ENCODE peak calls at places on chromosomes 13 and 19, in nine cellular contexts. C is H9, Q is B cell, B is nephron progenitor cell, P is progenitor cell of endocrine pancreas, N is left ventricle myocardium inferior, G is cardiac fibroblast, V is body of pancreas, L is lower leg skin. U is an unnamed sample.

GRCh38 chr13:98722958-98723357 is 29.5 kb downstream of the SLC15A1 start:
- DNase-seq in C (no peak), Q (no peak), B (no peak), P (no peak), N (no peak), G (no peak), V (no peak), L (no peak), U (no peak)

GRCh38 chr19:50002386-50002960 is 22.7 kb downstream of the VRK3 start:
- DNase-seq in C (no peak), Q (no peak), B (no peak), P (no peak), N (no peak), G (no peak), V (no peak), L (no peak), U (no peak)

GRCh38 chr13:40665061-40665753 is 1.2 kb downstream of the FOXO1 start:
- DNase-seq in C (no peak), Q (peak), B (peak), P (peak), N (peak), G (peak), V (peak), L (no peak), U (no peak)

GRCh38 chr13:40537146-40537895 is 129.1 kb downstream of the FOXO1 start:
- DNase-seq in C (no peak), Q (no peak), B (no peak), P (no peak), N (no peak), G (no peak), V (no peak), L (no peak), U (no peak)

GRCh38 chr19:27962260-27962659 is 1250.7 kb downstream of the UQCRFS1 start:
- DNase-seq in C (no peak), Q (no peak), B (no peak), P (no peak), N (no peak), G (peak), V (no peak), L (no peak), U (no peak)

GRCh38 chr19:50793558-50794065 is 3.4 kb downstream of the ACP4 start:
- DNase-seq in C (no peak), Q (no peak), B (no peak), P (no peak), N (no peak), G (no peak), V (no peak), L (no peak), U (peak)

GRCh38 chr19:36245210-36246005 is 30.5 kb downstream of the ZNF146 start:
- DNase-seq in C (peak), Q (no peak), B (peak), P (peak), N (no peak), G (no peak), V (no peak), L (no peak), U (peak)

GRCh38 chr19:52734340-52734892 is 428 bp downstream of the ZNF611 start:
- DNase-seq in C (no peak), Q (no peak), B (peak), P (no peak), N (peak), G (no peak), V (no peak), L (no peak), U (no peak)

GRCh38 chr13:114128624-114129522 is 3.5 kb downstream of the RASA3 start:
- DNase-seq in C (no peak), Q (peak), B (no peak), P (no peak), N (peak), G (peak), V (peak), L (peak), U (no peak)

GRCh38 chr13:23469901-23470525 is 36.5 kb upstream of the SACS start:
- DNase-seq in C (no peak), Q (no peak), B (no peak), P (no peak), N (no peak), G (peak), V (no peak), L (no peak), U (no peak)

GRCh38 chr13:99842379-99842778 is 129.2 kb downstream of the ZIC5 start:
- DNase-seq in C (no peak), Q (no peak), B (no peak), P (no peak), N (no peak), G (no peak), V (no peak), L (no peak), U (no peak)

GRCh38 chr13:94708031-94708571 is 4.2 kb downstream of the SOX21 start:
- DNase-seq in C (peak), Q (no peak), B (peak), P (no peak), N (no peak), G (no peak), V (no peak), L (no peak), U (no peak)

GRCh38 chr19:4652075-4652474 is 12.8 kb downstream of the TNFAIP8L1 start:
- DNase-seq in C (no peak), Q (no peak), B (no peak), P (no peak), N (no peak), G (no peak), V (no peak), L (no peak), U (no peak)

GRCh38 chr19:8456064-8456463 is 11.3 kb downstream of the HNRNPM start:
- DNase-seq in C (peak), Q (no peak), B (peak), P (no peak), N (no peak), G (no peak), V (no peak), L (no peak), U (no peak)

GRCh38 chr19:28847468-28847867 is 365.5 kb downstream of the UQCRFS1 start:
- DNase-seq in C (no peak), Q (no peak), B (no peak), P (no peak), N (no peak), G (peak), V (no peak), L (no peak), U (no peak)

GRCh38 chr19:39208175-39208795 is 4.2 kb upstream of the SYCN start:
- DNase-seq in C (no peak), Q (no peak), B (no peak), P (no peak), N (no peak), G (no peak), V (peak), L (no peak), U (peak)

GRCh38 chr19:38429055-38429810 is 3.2 kb upstream of the RASGRP4 start:
- DNase-seq in C (no peak), Q (no peak), B (no peak), P (no peak), N (no peak), G (no peak), V (no peak), L (no peak), U (no peak)

GRCh38 chr19:16661480-16662034 is 618 bp downstream of the TMEM38A start:
- DNase-seq in C (peak), Q (peak), B (peak), P (peak), N (peak), G (peak), V (peak), L (peak), U (no peak)

GRCh38 chr13:69796256-69796655 is 311.4 kb upstream of the ATXN8OS start:
- DNase-seq in C (no peak), Q (no peak), B (no peak), P (no peak), N (no peak), G (no peak), V (no peak), L (no peak), U (no peak)

GRCh38 chr19:6088677-6089063 is 21.6 kb downstream of the RFX2 start:
- DNase-seq in C (no peak), Q (no peak), B (no peak), P (no peak), N (no peak), G (peak), V (no peak), L (no peak), U (no peak)

GRCh38 chr19:41886761-41887710 is 4.1 kb downstream of the ARHGEF1 start:
- DNase-seq in C (no peak), Q (peak), B (no peak), P (no peak), N (no peak), G (no peak), V (no peak), L (no peak), U (no peak)

GRCh38 chr13:44576396-44577235 is 486 bp upstream of the TSC22D1 start:
- DNase-seq in C (no peak), Q (peak), B (peak), P (no peak), N (peak), G (no peak), V (peak), L (no peak), U (no peak)

GRCh38 chr13:45121421-45121820 is 1.1 kb downstream of the GTF2F2 start:
- DNase-seq in C (no peak), Q (no peak), B (no peak), P (no peak), N (no peak), G (peak), V (no peak), L (no peak), U (no peak)

GRCh38 chr13:85501616-85502015 is 297.6 kb downstream of the SLITRK6 start:
- DNase-seq in C (no peak), Q (no peak), B (no peak), P (no peak), N (no peak), G (no peak), V (no peak), L (no peak), U (no peak)

GRCh38 chr19:3179739-3180293 is 1.2 kb downstream of the S1PR4 start:
- DNase-seq in C (peak), Q (no peak), B (no peak), P (no peak), N (no peak), G (no peak), V (no peak), L (no peak), U (no peak)

GRCh38 chr19:3175761-3176714 is 2.5 kb upstream of the S1PR4 start:
- DNase-seq in C (no peak), Q (peak), B (no peak), P (no peak), N (no peak), G (peak), V (peak), L (no peak), U (no peak)

GRCh38 chr19:3178973-3179738 is 587 bp downstream of the S1PR4 start:
- DNase-seq in C (peak), Q (peak), B (no peak), P (no peak), N (no peak), G (no peak), V (no peak), L (no peak), U (no peak)

GRCh38 chr19:3176715-3177501 is 1.7 kb upstream of the S1PR4 start:
- DNase-seq in C (peak), Q (peak), B (no peak), P (no peak), N (no peak), G (peak), V (no peak), L (no peak), U (no peak)

DNA sequence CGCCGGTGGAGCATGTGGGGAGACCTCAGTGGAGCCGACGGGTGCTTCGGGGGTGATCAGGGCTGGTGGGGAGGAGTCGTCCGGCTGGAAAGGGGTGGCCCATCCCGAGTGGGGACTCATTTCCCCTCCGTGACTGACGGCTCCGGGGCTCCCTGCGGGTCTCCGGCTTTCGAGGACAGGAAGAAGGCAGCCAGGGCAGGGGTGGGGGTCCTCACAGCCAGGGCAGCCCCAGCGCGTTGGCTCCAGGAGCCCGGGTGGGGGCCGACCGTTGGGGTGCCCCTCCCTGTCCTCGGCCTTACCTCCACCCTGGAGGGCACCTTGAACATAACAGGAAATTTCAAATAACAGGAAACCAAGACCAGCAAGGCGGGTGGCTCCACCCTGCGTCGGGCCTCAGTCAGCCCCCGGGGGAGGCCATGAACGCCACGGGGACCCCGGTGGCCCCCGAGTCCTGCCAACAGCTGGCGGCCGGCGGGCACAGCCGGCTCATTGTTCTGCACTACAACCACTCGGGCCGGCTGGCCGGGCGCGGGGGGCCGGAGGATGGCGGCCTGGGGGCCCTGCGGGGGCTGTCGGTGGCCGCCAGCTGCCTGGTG is at the start of gene S1PR4:
- DNase-seq in C (peak), Q (peak), B (no peak), P (no peak), N (no peak), G (no peak), V (no peak), L (no peak), U (no peak)
- TF ChIP-seq CTCF in C (no peak), Q (peak), B (no peak), P (no peak), N (no peak), G (no peak), V (no peak), L (no peak), U (no peak)

GRCh38 chr19:3343619-3344502 is 22.5 kb upstream of the NFIC start:
- DNase-seq in C (peak), Q (peak), B (no peak), P (no peak), N (peak), G (peak), V (peak), L (peak), U (no peak)
- TF ChIP-seq CTCF in C (no peak), Q (peak), B (no peak), P (no peak), N (no peak), G (no peak), V (peak), L (no peak), U (no peak)

GRCh38 chr19:9786342-9786741 is 17.8 kb upstream of the ZNF846 start:
- DNase-seq in C (no peak), Q (no peak), B (no peak), P (no peak), N (no peak), G (no peak), V (no peak), L (no peak), U (no peak)

GRCh38 chr19:9782282-9782681 is 13.7 kb upstream of the ZNF846 start:
- DNase-seq in C (no peak), Q (no peak), B (no peak), P (no peak), N (no peak), G (no peak), V (no peak), L (no peak), U (no peak)

GRCh38 chr19:9786819-9787218 is 18.3 kb upstream of the ZNF846 start:
- DNase-seq in C (no peak), Q (no peak), B (no peak), P (no peak), N (no peak), G (no peak), V (no peak), L (no peak), U (no peak)

GRCh38 chr19:9789066-9789465 is 20.5 kb upstream of the ZNF846 start:
- DNase-seq in C (peak), Q (no peak), B (no peak), P (no peak), N (no peak), G (no peak), V (no peak), L (no peak), U (no peak)

DNA sequence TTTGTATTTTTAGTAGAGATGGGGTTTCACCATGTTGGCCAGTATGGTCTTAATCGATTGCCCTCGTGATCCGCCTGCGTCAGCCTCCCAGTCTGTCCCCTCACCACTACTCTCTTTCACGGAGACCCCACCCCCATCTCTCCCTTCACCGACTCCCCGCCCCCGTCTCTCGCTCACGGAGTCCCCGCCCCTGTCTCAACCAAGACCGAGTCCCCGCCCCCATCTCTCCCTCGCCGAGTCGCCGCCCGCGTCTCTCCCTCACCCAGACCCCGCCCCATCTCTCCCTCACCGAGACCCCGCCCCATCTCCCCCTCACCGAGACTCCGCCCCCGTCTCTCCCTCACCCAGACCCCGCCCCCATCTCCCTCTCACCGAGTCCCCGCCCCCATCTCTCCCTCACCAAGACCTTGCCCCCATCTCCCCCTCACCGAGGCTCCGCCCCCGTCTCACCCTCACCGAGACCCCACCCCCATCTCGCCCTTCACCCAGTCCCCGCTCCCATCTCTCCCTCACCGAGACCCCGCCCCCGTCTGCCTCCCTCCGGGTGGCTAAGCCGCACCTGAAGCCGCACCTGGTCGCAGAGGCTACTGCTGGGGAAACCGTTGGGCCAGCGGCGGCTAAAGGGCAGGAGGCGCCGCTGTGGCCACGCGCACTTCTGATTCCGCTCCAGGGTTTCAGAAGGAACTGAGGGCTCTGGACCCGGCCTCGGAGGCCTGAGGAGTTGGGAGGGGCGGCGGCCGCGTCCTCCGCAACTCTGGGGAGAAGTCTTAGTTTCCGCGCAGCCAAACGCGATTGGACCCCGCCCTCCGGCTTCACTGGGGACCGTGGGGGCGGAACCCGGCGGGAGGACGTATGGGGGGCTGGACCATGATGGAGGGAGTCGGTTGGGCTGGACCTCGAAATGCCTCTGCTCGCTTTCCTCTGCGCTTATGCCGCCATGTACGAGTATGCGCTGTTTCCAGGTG is 17.1 kb upstream of the ZNF846 start:
- DNase-seq in C (peak), Q (peak), B (peak), P (peak), N (peak), G (peak), V (peak), L (peak), U (peak)
- TF ChIP-seq CTCF in C (no peak), Q (no peak), B (no peak), P (no peak), N (no peak), G (no peak), V (no peak), L (no peak), U (no peak)

GRCh38 chr13:112929778-112930055 is 39.3 kb upstream of the MCF2L start:
- DNase-seq in C (no peak), Q (no peak), B (no peak), P (no peak), N (no peak), G (no peak), V (no peak), L (no peak), U (no peak)

GRCh38 chr13:112928958-112929777 is 39.8 kb upstream of the MCF2L start:
- DNase-seq in C (no peak), Q (no peak), B (no peak), P (no peak), N (no peak), G (peak), V (peak), L (no peak), U (no peak)

GRCh38 chr13:112932971-112933370 is 36.0 kb upstream of the MCF2L start:
- DNase-seq in C (no peak), Q (no peak), B (no peak), P (no peak), N (no peak), G (no peak), V (no peak), L (no peak), U (no peak)

GRCh38 chr13:112930192-112930591 is 38.8 kb upstream of the MCF2L start:
- DNase-seq in C (no peak), Q (no peak), B (no peak), P (no peak), N (no peak), G (no peak), V (no peak), L (no peak), U (no peak)

GRCh38 chr13:112931028-112931934 is 37.7 kb upstream of the MCF2L start:
- DNase-seq in C (peak), Q (no peak), B (peak), P (no peak), N (no peak), G (peak), V (no peak), L (no peak), U (no peak)
- TF ChIP-seq CTCF in C (peak), Q (no peak), B (peak), P (peak), N (peak), G (peak), V (peak), L (no peak), U (peak)

U was measured in D721Med.